ENCODE peak calls at places on chromosomes 3 and 15, in nine cellular contexts. T is LNCaP clone FGC, E is lower lobe of right lung, L is stomach, N is BJ, O is HCT116, G is cardiac fibroblast, H is WTC11, M is AG10803. W is an unnamed sample.

GRCh38 chr15:68380456-68380855 is 51.5 kb downstream of the ITGA11 start:
- DNase-seq in T (no peak), E (no peak), L (peak), N (no peak), O (no peak), G (no peak), H (no peak), M (no peak), W (no peak)

GRCh38 chr15:45378913-45379262 is 544 bp upstream of the GATM start:
- DNase-seq in T (no peak), E (no peak), L (no peak), N (no peak), O (no peak), G (no peak), H (no peak), M (no peak), W (no peak)

GRCh38 chr3:38479431-38480092 is 16.6 kb upstream of the EXOG start:
- DNase-seq in T (no peak), E (peak), L (peak), N (no peak), O (no peak), G (peak), H (peak), M (peak), W (peak)

GRCh38 chr3:126288314-126288713 is 68.9 kb downstream of the KLF15 start:
- DNase-seq in T (no peak), E (no peak), L (peak), N (no peak), O (no peak), G (no peak), H (no peak), M (no peak), W (no peak)

GRCh38 chr15:57540736-57541135 is 51.0 kb upstream of the MYZAP start:
- DNase-seq in T (no peak), E (no peak), L (no peak), N (no peak), O (no peak), G (no peak), H (no peak), M (no peak), W (peak)

GRCh38 chr3:46880884-46881818 is 3.6 kb downstream of the PTH1R start:
- DNase-seq in T (no peak), E (no peak), L (no peak), N (no peak), O (no peak), G (no peak), H (peak), M (no peak), W (no peak)

GRCh38 chr15:92023971-92024370 is 170.5 kb downstream of the SLCO3A1 start:
- DNase-seq in T (no peak), E (no peak), L (no peak), N (no peak), O (no peak), G (no peak), H (no peak), M (no peak), W (no peak)

GRCh38 chr3:145183261-145183660 is 977.7 kb downstream of the PLOD2 start:
- DNase-seq in T (no peak), E (no peak), L (no peak), N (no peak), O (no peak), G (peak), H (no peak), M (no peak), W (no peak)

GRCh38 chr15:29700296-29700695 is 122.0 kb downstream of the TJP1 start:
- DNase-seq in T (no peak), E (no peak), L (no peak), N (no peak), O (no peak), G (no peak), H (no peak), M (no peak), W (no peak)

GRCh38 chr3:119600732-119601131 is 3.0 kb downstream of the PLA1A start:
- DNase-seq in T (no peak), E (peak), L (no peak), N (no peak), O (peak), G (no peak), H (peak), M (no peak), W (peak)
- TF ChIP-seq CTCF in T (peak), E (peak), L (no peak), N (peak), O (peak), G (peak), H (peak), M (peak), W (peak)

DNA sequence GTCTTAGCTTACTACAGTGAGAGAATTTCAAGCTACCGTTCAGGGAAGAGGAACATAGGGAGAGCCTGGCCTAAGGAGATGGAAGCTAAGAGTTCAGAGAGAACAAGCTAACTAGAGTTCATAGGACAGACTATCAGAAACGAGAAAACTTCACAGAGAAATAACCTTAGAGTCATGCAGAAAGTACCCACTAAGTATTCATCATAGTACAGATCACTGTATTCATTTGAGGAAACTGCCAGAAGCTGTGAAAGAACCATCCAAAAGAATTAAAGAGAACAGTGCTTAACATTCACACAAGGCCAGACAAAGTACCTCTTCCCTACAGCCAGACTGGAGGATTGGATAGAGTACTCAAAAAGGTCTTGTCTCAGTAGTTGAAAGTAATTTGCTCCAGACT is 15.2 kb upstream of the GBE1 start:
- DNase-seq in T (no peak), E (no peak), L (no peak), N (no peak), O (no peak), G (no peak), H (no peak), M (no peak), W (no peak)
- TF ChIP-seq CTCF in T (no peak), E (no peak), L (no peak), N (no peak), O (no peak), G (no peak), H (no peak), M (no peak), W (no peak)

GRCh38 chr15:32853667-32854066 is 135.9 kb downstream of the GREM1 start:
- DNase-seq in T (no peak), E (no peak), L (no peak), N (no peak), O (no peak), G (no peak), H (no peak), M (no peak), W (no peak)

GRCh38 chr15:32849769-32850668 is 132.2 kb downstream of the GREM1 start:
- DNase-seq in T (no peak), E (no peak), L (no peak), N (peak), O (no peak), G (peak), H (no peak), M (peak), W (no peak)

GRCh38 chr15:32852771-32853170 is 135.0 kb downstream of the GREM1 start:
- DNase-seq in T (no peak), E (no peak), L (no peak), N (no peak), O (no peak), G (peak), H (no peak), M (no peak), W (no peak)

GRCh38 chr15:32855942-32856341 is 138.1 kb downstream of the GREM1 start:
- DNase-seq in T (no peak), E (no peak), L (no peak), N (peak), O (peak), G (peak), H (no peak), M (peak), W (no peak)

GRCh38 chr15:32851619-32852416 is 134.0 kb downstream of the GREM1 start:
- DNase-seq in T (no peak), E (no peak), L (no peak), N (peak), O (no peak), G (peak), H (no peak), M (peak), W (no peak)
- TF ChIP-seq CTCF in T (no peak), E (no peak), L (no peak), N (no peak), O (no peak), G (no peak), H (no peak), M (no peak), W (no peak)

GRCh38 chr3:16441306-16441898 is 72.1 kb downstream of the RFTN1 start:
- DNase-seq in T (no peak), E (no peak), L (no peak), N (no peak), O (no peak), G (peak), H (no peak), M (peak), W (no peak)

GRCh38 chr3:16439848-16440708 is 73.4 kb downstream of the RFTN1 start:
- DNase-seq in T (no peak), E (no peak), L (no peak), N (no peak), O (no peak), G (no peak), H (no peak), M (peak), W (no peak)

GRCh38 chr3:16442730-16443129 is 70.8 kb downstream of the RFTN1 start:
- DNase-seq in T (no peak), E (no peak), L (no peak), N (no peak), O (no peak), G (no peak), H (no peak), M (no peak), W (no peak)

GRCh38 chr3:16447156-16447555 is 66.3 kb downstream of the RFTN1 start:
- DNase-seq in T (no peak), E (no peak), L (no peak), N (no peak), O (no peak), G (no peak), H (no peak), M (no peak), W (no peak)

DNA sequence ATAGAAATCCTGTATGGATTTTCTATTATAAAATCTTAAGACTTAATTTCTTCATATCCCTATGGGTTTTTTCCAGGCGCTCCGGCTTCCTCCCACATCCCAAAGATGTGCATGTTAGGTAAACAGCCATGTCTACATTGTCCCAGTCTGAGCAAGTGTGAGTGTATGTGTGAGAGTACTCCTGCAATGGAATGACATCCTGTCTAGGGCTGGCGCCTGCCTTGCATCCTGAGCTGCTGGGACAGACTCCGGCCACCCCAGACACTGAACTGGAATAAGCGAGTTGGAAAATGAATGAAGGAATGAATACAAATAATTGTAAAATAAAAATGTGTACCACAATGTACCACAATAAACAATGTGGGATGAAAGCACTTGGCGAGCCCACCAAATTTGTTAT is 69.2 kb downstream of the RFTN1 start:
- DNase-seq in T (no peak), E (no peak), L (no peak), N (no peak), O (no peak), G (no peak), H (no peak), M (no peak), W (no peak)
- TF ChIP-seq CTCF in T (no peak), E (no peak), L (no peak), N (no peak), O (no peak), G (no peak), H (no peak), M (no peak), W (no peak)

GRCh38 chr15:82809308-82810060 is at the start of gene WHAMM:
- DNase-seq in T (peak), E (peak), L (peak), N (peak), O (peak), G (peak), H (peak), M (peak), W (peak)
- TF ChIP-seq CTCF in T (peak), E (no peak), L (no peak), N (no peak), O (no peak), G (no peak), H (no peak), M (no peak), W (no peak)

GRCh38 chr3:136249593-136250225 is 431 bp upstream of the PCCB start:
- DNase-seq in T (no peak), E (no peak), L (no peak), N (no peak), O (no peak), G (no peak), H (no peak), M (no peak), W (no peak)

GRCh38 chr3:136250226-136250861 is at the start of gene PCCB:
- DNase-seq in T (peak), E (peak), L (peak), N (peak), O (peak), G (peak), H (peak), M (peak), W (peak)

GRCh38 chr3:136249091-136249490 is 1.0 kb upstream of the PCCB start:
- DNase-seq in T (no peak), E (no peak), L (no peak), N (no peak), O (no peak), G (no peak), H (no peak), M (no peak), W (no peak)

GRCh38 chr3:136251511-136251910 is 1.4 kb downstream of the PCCB start:
- DNase-seq in T (no peak), E (no peak), L (no peak), N (no peak), O (no peak), G (no peak), H (no peak), M (no peak), W (no peak)

GRCh38 chr3:136250862-136251460 is 821 bp downstream of the PCCB start:
- DNase-seq in T (peak), E (peak), L (peak), N (no peak), O (no peak), G (peak), H (peak), M (peak), W (peak)
- TF ChIP-seq CTCF in T (peak), E (peak), L (peak), N (peak), O (no peak), G (peak), H (no peak), M (peak), W (no peak)

GRCh38 chr3:59751606-59752005 is 701.8 kb upstream of the CFAP20DC start:
- DNase-seq in T (no peak), E (no peak), L (no peak), N (no peak), O (no peak), G (no peak), H (no peak), M (no peak), W (no peak)

GRCh38 chr3:59756930-59757329 is 707.1 kb upstream of the CFAP20DC start:
- DNase-seq in T (no peak), E (no peak), L (no peak), N (no peak), O (no peak), G (no peak), H (no peak), M (no peak), W (no peak)

GRCh38 chr3:59752925-59753324 is 703.1 kb upstream of the CFAP20DC start:
- DNase-seq in T (no peak), E (no peak), L (no peak), N (no peak), O (no peak), G (no peak), H (no peak), M (no peak), W (peak)

GRCh38 chr3:59753805-59754204 is 704.0 kb upstream of the CFAP20DC start:
- DNase-seq in T (no peak), E (no peak), L (no peak), N (no peak), O (no peak), G (no peak), H (no peak), M (no peak), W (no peak)

DNA sequence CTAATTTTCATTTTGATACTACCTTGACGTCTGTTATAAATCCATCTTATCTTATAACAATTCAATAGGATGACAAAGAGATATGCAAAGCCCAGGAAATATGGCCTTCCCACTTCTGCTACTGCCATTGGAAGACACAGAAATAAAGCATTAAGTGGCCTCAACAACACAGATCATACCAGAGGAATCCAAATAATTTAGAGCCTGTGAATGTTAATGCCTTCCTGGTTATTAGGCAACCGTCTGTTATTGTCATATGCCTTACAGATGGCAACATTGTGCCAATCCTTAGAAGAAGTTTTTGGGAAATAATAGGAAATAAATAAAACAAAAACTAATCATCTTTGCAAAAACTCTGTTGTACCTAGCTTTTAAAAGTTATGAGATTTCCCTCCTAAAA is 704.6 kb upstream of the CFAP20DC start:
- DNase-seq in T (no peak), E (no peak), L (no peak), N (peak), O (no peak), G (no peak), H (no peak), M (peak), W (no peak)
- TF ChIP-seq CTCF in T (no peak), E (no peak), L (no peak), N (no peak), O (no peak), G (no peak), H (no peak), M (no peak), W (no peak)

GRCh38 chr15:63277044-63277892 is at the start of gene APH1B:
- DNase-seq in T (peak), E (peak), L (peak), N (peak), O (no peak), G (peak), H (peak), M (peak), W (peak)
- TF ChIP-seq CTCF in T (no peak), E (no peak), L (no peak), N (no peak), O (no peak), G (no peak), H (no peak), M (peak), W (no peak)

W was measured in activated CD8-positive, alpha-beta T cell treated with anti-CD3 and anti-CD28 coated beads for 36 hours.